ENCODE peak calls at places on chromosome 11, in five cellular contexts. One of them, this sample, is unnamed.

GRCh38 chr11:124814739-124815138 is 14.5 kb upstream of the MSANTD2 start:
- DNase-seq in HepG2: no peak
- DNase-seq in NT2/D1: no peak
- DNase-seq in GM12878: no peak
- DNase-seq in H1: no peak
- DNase-seq in this sample: no peak

GRCh38 chr11:132734217-132734616 is 798.1 kb downstream of the OPCML start:
- DNase-seq in HepG2: no peak
- DNase-seq in NT2/D1: no peak
- DNase-seq in GM12878: no peak
- DNase-seq in H1: no peak
- DNase-seq in this sample: no peak

GRCh38 chr11:34223021-34223813 is 117.8 kb downstream of the NAT10 start:
- DNase-seq in HepG2: no peak
- DNase-seq in NT2/D1: no peak
- DNase-seq in GM12878: no peak
- DNase-seq in H1: no peak
- DNase-seq in this sample: peak; percentile 78

GRCh38 chr11:62842171-62842717 is 2.9 kb upstream of the WDR74 start:
- DNase-seq in HepG2: no peak
- DNase-seq in NT2/D1: no peak
- DNase-seq in GM12878: no peak
- DNase-seq in H1: peak; percentile 88
- DNase-seq in this sample: peak; percentile 18

GRCh38 chr11:330694-331314 is 10.1 kb upstream of the IFITM3 start:
- DNase-seq in HepG2: no peak
- DNase-seq in NT2/D1: no peak
- DNase-seq in GM12878: no peak
- DNase-seq in H1: no peak
- DNase-seq in this sample: no peak

GRCh38 chr11:61482513-61482912 is 26.0 kb upstream of the LRRC10B start:
- DNase-seq in HepG2: no peak
- DNase-seq in NT2/D1: peak; percentile 57
- DNase-seq in GM12878: no peak
- DNase-seq in H1: peak; percentile 96
- DNase-seq in this sample: peak; percentile 81

GRCh38 chr11:24239016-24239720 is 257.7 kb upstream of the LUZP2 start:
- DNase-seq in HepG2: no peak
- DNase-seq in NT2/D1: no peak
- DNase-seq in GM12878: no peak
- DNase-seq in H1: no peak
- DNase-seq in this sample: no peak

GRCh38 chr11:15826826-15827225 is 529.5 kb downstream of the SOX6 start:
- DNase-seq in HepG2: no peak
- DNase-seq in NT2/D1: peak; percentile 40
- DNase-seq in GM12878: no peak
- DNase-seq in H1: peak; percentile 97
- DNase-seq in this sample: peak; percentile 77

GRCh38 chr11:499201-500076 is 7.6 kb downstream of the RNH1 start:
- DNase-seq in HepG2: no peak
- DNase-seq in NT2/D1: no peak
- DNase-seq in GM12878: no peak
- DNase-seq in H1: no peak
- DNase-seq in this sample: no peak

GRCh38 chr11:22416462-22416861 is 78.3 kb downstream of the SLC17A6 start:
- DNase-seq in HepG2: no peak
- DNase-seq in NT2/D1: no peak
- DNase-seq in GM12878: no peak
- DNase-seq in H1: no peak
- DNase-seq in this sample: no peak

GRCh38 chr11:130029137-130029536 is 26.5 kb upstream of the PRDM10 start:
- DNase-seq in HepG2: peak; percentile 59
- DNase-seq in NT2/D1: no peak
- DNase-seq in GM12878: no peak
- DNase-seq in H1: no peak
- DNase-seq in this sample: no peak

GRCh38 chr11:125069796-125070195 is 6.7 kb downstream of the SLC37A2 start:
- DNase-seq in HepG2: no peak
- DNase-seq in NT2/D1: no peak
- DNase-seq in GM12878: no peak
- DNase-seq in H1: no peak
- DNase-seq in this sample: no peak

GRCh38 chr11:41935795-41936194 is 476.3 kb upstream of the LRRC4C start:
- DNase-seq in HepG2: no peak
- DNase-seq in NT2/D1: no peak
- DNase-seq in GM12878: no peak
- DNase-seq in H1: no peak
- DNase-seq in this sample: no peak

GRCh38 chr11:112523477-112523876 is 262.8 kb upstream of the PLET1 start:
- DNase-seq in HepG2: no peak
- DNase-seq in NT2/D1: no peak
- DNase-seq in GM12878: no peak
- DNase-seq in H1: no peak
- DNase-seq in this sample: peak; percentile 54

GRCh38 chr11:102347526-102348331 is 715 bp downstream of the BIRC2 start:
- DNase-seq in HepG2: peak; percentile 38
- DNase-seq in NT2/D1: no peak
- DNase-seq in GM12878: no peak
- DNase-seq in H1: no peak
- DNase-seq in this sample: peak; percentile 21

GRCh38 chr11:48037709-48038468 is 57.5 kb downstream of the PTPRJ start:
- DNase-seq in HepG2: no peak
- DNase-seq in NT2/D1: no peak
- DNase-seq in GM12878: no peak
- DNase-seq in H1: no peak
- DNase-seq in this sample: no peak

GRCh38 chr11:67627394-67627787 is 2.3 kb downstream of the NUDT8 start:
- DNase-seq in HepG2: no peak
- DNase-seq in NT2/D1: no peak
- DNase-seq in GM12878: no peak
- DNase-seq in H1: no peak
- DNase-seq in this sample: no peak

GRCh38 chr11:44978961-44979331 is 28.3 kb upstream of the TP53I11 start:
- DNase-seq in HepG2: peak; percentile 35
- DNase-seq in NT2/D1: no peak
- DNase-seq in GM12878: no peak
- DNase-seq in H1: no peak
- DNase-seq in this sample: no peak

GRCh38 chr11:123062892-123063395 is 1.0 kb upstream of the HSPA8 start:
- DNase-seq in HepG2: no peak
- DNase-seq in NT2/D1: peak; percentile 32
- DNase-seq in GM12878: no peak
- DNase-seq in H1: no peak
- DNase-seq in this sample: no peak

GRCh38 chr11:69130586-69131566 is 24.9 kb upstream of the SMIM38 start:
- DNase-seq in HepG2: no peak
- DNase-seq in NT2/D1: no peak
- DNase-seq in GM12878: no peak
- DNase-seq in H1: no peak
- DNase-seq in this sample: no peak

GRCh38 chr11:48018561-48019229 is 38.3 kb downstream of the PTPRJ start:
- DNase-seq in HepG2: no peak
- DNase-seq in NT2/D1: no peak
- DNase-seq in GM12878: no peak
- DNase-seq in H1: peak; percentile 57
- DNase-seq in this sample: no peak

GRCh38 chr11:130188585-130189347 is 29.2 kb downstream of the ST14 start:
- DNase-seq in HepG2: no peak
- DNase-seq in NT2/D1: no peak
- DNase-seq in GM12878: no peak
- DNase-seq in H1: no peak
- DNase-seq in this sample: no peak

GRCh38 chr11:122100222-122101080 is 15.6 kb downstream of the BLID start:
- DNase-seq in HepG2: no peak
- DNase-seq in NT2/D1: no peak
- DNase-seq in GM12878: no peak
- DNase-seq in H1: peak; percentile 55
- DNase-seq in this sample: no peak

GRCh38 chr11:8807544-8808225 is 103.3 kb upstream of the AKIP1 start:
- DNase-seq in HepG2: no peak
- DNase-seq in NT2/D1: no peak
- DNase-seq in GM12878: no peak
- DNase-seq in H1: no peak
- DNase-seq in this sample: no peak

GRCh38 chr11:2664331-2664730 is 35.5 kb downstream of the KCNQ1OT1 start:
- DNase-seq in HepG2: no peak
- DNase-seq in NT2/D1: no peak
- DNase-seq in GM12878: no peak
- DNase-seq in H1: peak; percentile 33
- DNase-seq in this sample: no peak

GRCh38 chr11:68353118-68353517 is 40.7 kb downstream of the LRP5 start:
- DNase-seq in HepG2: no peak
- DNase-seq in NT2/D1: no peak
- DNase-seq in GM12878: no peak
- DNase-seq in H1: no peak
- DNase-seq in this sample: no peak

GRCh38 chr11:114147389-114148382 is 88.2 kb downstream of the ZBTB16 start:
- DNase-seq in HepG2: no peak
- DNase-seq in NT2/D1: peak; percentile 13
- DNase-seq in GM12878: no peak
- DNase-seq in H1: no peak
- DNase-seq in this sample: no peak

GRCh38 chr11:64134963-64135362 is 30.9 kb downstream of the MACROD1 start:
- DNase-seq in HepG2: no peak
- DNase-seq in NT2/D1: no peak
- DNase-seq in GM12878: no peak
- DNase-seq in H1: no peak
- DNase-seq in this sample: no peak
- TF ChIP-seq SUZ12 in HepG2: no peak
- TF ChIP-seq SUZ12 in NT2/D1: no peak
- TF ChIP-seq SUZ12 in GM12878: no peak
- TF ChIP-seq SUZ12 in H1: no peak
- TF ChIP-seq SUZ12 in this sample: no peak

DNA sequence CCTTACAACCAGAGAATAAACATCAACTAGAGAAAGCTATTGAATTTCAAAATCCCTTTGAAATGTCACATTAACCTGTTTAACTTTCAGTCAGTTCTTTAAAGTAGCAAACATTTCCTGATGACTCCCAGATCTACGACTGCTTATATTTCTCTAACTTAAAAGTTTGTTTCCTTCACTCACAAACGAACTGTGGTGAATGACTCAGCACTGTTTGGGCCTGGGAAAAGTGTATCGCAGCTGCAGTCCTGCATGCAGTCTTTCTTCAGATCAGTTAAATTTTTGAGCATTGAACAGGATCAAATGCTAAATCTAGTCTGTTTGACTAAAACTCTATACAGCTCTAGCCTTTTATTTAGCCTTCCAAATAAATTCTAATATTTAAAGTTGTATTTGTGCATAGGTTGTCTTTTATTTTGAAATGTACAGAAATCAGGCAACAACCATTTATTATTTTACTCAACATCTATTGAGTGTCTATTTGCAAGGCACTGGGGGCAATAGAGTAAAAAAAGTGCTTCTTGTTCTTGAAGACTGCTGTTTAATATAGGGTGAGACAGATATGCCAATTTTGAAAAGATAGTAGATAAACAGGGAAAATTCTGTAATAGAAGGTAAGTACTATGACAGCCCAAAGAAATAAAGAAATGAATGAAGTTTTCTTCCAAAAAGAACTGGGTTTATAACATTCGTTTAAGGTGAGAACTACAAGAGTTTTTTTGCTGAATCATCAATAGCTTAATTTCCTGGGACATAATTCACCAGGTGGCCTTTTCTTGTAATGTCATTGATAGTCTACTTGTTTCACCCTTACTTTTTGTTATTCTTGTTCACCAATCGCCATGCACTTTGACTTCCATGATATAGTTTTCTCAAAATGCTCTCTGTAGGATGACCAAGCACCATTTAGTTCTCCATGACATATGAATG is 235.4 kb downstream of the METTL15 start:
- DNase-seq in HepG2: peak; percentile 15
- DNase-seq in NT2/D1: no peak
- DNase-seq in GM12878: no peak
- DNase-seq in H1: no peak
- DNase-seq in this sample: no peak
- TF ChIP-seq SUZ12 in HepG2: no peak
- TF ChIP-seq SUZ12 in NT2/D1: no peak
- TF ChIP-seq SUZ12 in GM12878: no peak
- TF ChIP-seq SUZ12 in H1: no peak
- TF ChIP-seq SUZ12 in this sample: no peak

DNA sequence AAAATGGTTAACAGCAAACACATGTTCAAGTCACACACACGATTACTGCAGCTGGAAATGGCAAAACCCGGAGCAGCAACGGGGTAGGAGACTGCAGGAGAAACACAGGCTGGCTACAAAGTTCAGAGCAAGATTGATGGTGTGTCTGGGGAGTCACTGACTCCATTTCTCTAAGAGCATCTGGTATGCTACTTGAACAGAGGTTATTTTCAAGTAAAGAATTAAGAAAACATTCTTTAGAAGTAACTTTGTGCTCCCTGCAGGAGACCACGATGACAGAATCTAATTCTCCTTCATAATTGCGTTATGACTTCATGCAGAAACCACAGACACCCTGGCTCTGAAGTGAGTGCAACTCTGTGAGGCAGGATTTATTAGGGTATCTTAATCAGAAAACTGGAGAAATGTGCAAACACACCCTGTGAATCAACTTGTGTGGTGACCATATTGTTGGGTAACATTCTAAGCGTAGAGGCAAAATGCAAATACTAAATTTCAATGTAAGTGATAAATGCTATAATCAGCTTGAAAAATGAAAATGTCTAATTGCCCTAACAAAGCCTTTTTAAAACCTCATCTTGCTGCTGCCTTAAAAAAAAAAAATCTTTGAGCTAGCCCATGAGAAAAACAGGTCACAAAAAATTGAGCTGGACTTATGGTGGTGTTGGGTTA is 303.0 kb downstream of the CADM1 start:
- DNase-seq in HepG2: no peak
- DNase-seq in NT2/D1: no peak
- DNase-seq in GM12878: no peak
- DNase-seq in H1: no peak
- DNase-seq in this sample: peak; percentile 27
- TF ChIP-seq SUZ12 in HepG2: no peak
- TF ChIP-seq SUZ12 in NT2/D1: no peak
- TF ChIP-seq SUZ12 in GM12878: no peak
- TF ChIP-seq SUZ12 in H1: no peak
- TF ChIP-seq SUZ12 in this sample: no peak

GRCh38 chr11:94821439-94821838 is 53.3 kb downstream of the AMOTL1 start:
- DNase-seq in HepG2: no peak
- DNase-seq in NT2/D1: no peak
- DNase-seq in GM12878: no peak
- DNase-seq in H1: no peak
- DNase-seq in this sample: no peak

GRCh38 chr11:94820480-94820879 is 52.3 kb downstream of the AMOTL1 start:
- DNase-seq in HepG2: no peak
- DNase-seq in NT2/D1: no peak
- DNase-seq in GM12878: no peak
- DNase-seq in H1: no peak
- DNase-seq in this sample: no peak

GRCh38 chr11:94813436-94813720 is 45.2 kb downstream of the AMOTL1 start:
- DNase-seq in HepG2: no peak
- DNase-seq in NT2/D1: no peak
- DNase-seq in GM12878: no peak
- DNase-seq in H1: no peak
- DNase-seq in this sample: no peak

GRCh38 chr11:94814238-94814976 is 46.3 kb downstream of the AMOTL1 start:
- DNase-seq in HepG2: no peak
- DNase-seq in NT2/D1: no peak
- DNase-seq in GM12878: no peak
- DNase-seq in H1: no peak
- DNase-seq in this sample: no peak

GRCh38 chr11:94815705-94816344 is 47.7 kb downstream of the AMOTL1 start:
- DNase-seq in HepG2: no peak
- DNase-seq in NT2/D1: peak; percentile 36
- DNase-seq in GM12878: no peak
- DNase-seq in H1: no peak
- DNase-seq in this sample: no peak
- TF ChIP-seq SUZ12 in HepG2: no peak
- TF ChIP-seq SUZ12 in NT2/D1: no peak
- TF ChIP-seq SUZ12 in GM12878: no peak
- TF ChIP-seq SUZ12 in H1: no peak
- TF ChIP-seq SUZ12 in this sample: no peak

This sample was measured in HEK293T.